ENCODE peak calls at places on chromosome 1, in nine cellular contexts. One of them, this sample, is unnamed.

GRCh38 chr1:29152046-29152805 is 28.5 kb upstream of the TMEM200B start:
- DNase-seq in trophoblast cell: peak
- DNase-seq in neuronal stem cell: no peak
- DNase-seq in neural progenitor cell: no peak
- DNase-seq in GM23338: no peak
- DNase-seq in H1: no peak
- DNase-seq in Karpas-422: no peak
- DNase-seq in IMR-90: no peak
- DNase-seq in GM23248: no peak
- DNase-seq in this sample: no peak

GRCh38 chr1:223114871-223115270 is 28.2 kb downstream of the TLR5 start:
- DNase-seq in trophoblast cell: no peak
- DNase-seq in neuronal stem cell: no peak
- DNase-seq in neural progenitor cell: no peak
- DNase-seq in GM23338: no peak
- DNase-seq in H1: no peak
- DNase-seq in Karpas-422: no peak
- DNase-seq in IMR-90: no peak
- DNase-seq in GM23248: peak
- DNase-seq in this sample: no peak

GRCh38 chr1:158819461-158820443 is 11.4 kb upstream of the MNDA start:
- DNase-seq in trophoblast cell: peak
- DNase-seq in neuronal stem cell: no peak
- DNase-seq in neural progenitor cell: no peak
- DNase-seq in GM23338: no peak
- DNase-seq in H1: no peak
- DNase-seq in Karpas-422: no peak
- DNase-seq in IMR-90: no peak
- DNase-seq in GM23248: no peak
- DNase-seq in this sample: no peak

GRCh38 chr1:64956733-64957441 is 9.5 kb downstream of the JAK1 start:
- DNase-seq in trophoblast cell: no peak
- DNase-seq in neuronal stem cell: no peak
- DNase-seq in neural progenitor cell: no peak
- DNase-seq in GM23338: no peak
- DNase-seq in H1: no peak
- DNase-seq in Karpas-422: no peak
- DNase-seq in IMR-90: no peak
- DNase-seq in GM23248: no peak
- DNase-seq in this sample: no peak

GRCh38 chr1:56491441-56491840 is 87.9 kb downstream of the PLPP3 start:
- DNase-seq in trophoblast cell: peak
- DNase-seq in neuronal stem cell: no peak
- DNase-seq in neural progenitor cell: no peak
- DNase-seq in GM23338: no peak
- DNase-seq in H1: no peak
- DNase-seq in Karpas-422: no peak
- DNase-seq in IMR-90: peak
- DNase-seq in GM23248: peak
- DNase-seq in this sample: no peak

GRCh38 chr1:180230791-180231505 is 884 bp downstream of the LHX4 start:
- DNase-seq in trophoblast cell: peak
- DNase-seq in neuronal stem cell: no peak
- DNase-seq in neural progenitor cell: peak
- DNase-seq in GM23338: peak
- DNase-seq in H1: peak
- DNase-seq in Karpas-422: no peak
- DNase-seq in IMR-90: peak
- DNase-seq in GM23248: peak
- DNase-seq in this sample: peak

GRCh38 chr1:40939320-40940059 is 40.0 kb upstream of the CTPS1 start:
- DNase-seq in trophoblast cell: peak
- DNase-seq in neuronal stem cell: no peak
- DNase-seq in neural progenitor cell: no peak
- DNase-seq in GM23338: no peak
- DNase-seq in H1: no peak
- DNase-seq in Karpas-422: no peak
- DNase-seq in IMR-90: peak
- DNase-seq in GM23248: peak
- DNase-seq in this sample: no peak

GRCh38 chr1:98903261-98903660 is 101.4 kb downstream of the PLPPR5 start:
- DNase-seq in trophoblast cell: no peak
- DNase-seq in neuronal stem cell: no peak
- DNase-seq in neural progenitor cell: no peak
- DNase-seq in GM23338: no peak
- DNase-seq in H1: no peak
- DNase-seq in Karpas-422: no peak
- DNase-seq in IMR-90: peak
- DNase-seq in GM23248: peak
- DNase-seq in this sample: no peak

GRCh38 chr1:197838836-197839235 is 63.6 kb upstream of the DENND1B start:
- DNase-seq in trophoblast cell: peak
- DNase-seq in neuronal stem cell: no peak
- DNase-seq in neural progenitor cell: no peak
- DNase-seq in GM23338: no peak
- DNase-seq in H1: no peak
- DNase-seq in Karpas-422: no peak
- DNase-seq in IMR-90: peak
- DNase-seq in GM23248: peak
- DNase-seq in this sample: peak

GRCh38 chr1:15449567-15449966 is 7.0 kb upstream of the CELA2A start:
- DNase-seq in trophoblast cell: no peak
- DNase-seq in neuronal stem cell: no peak
- DNase-seq in neural progenitor cell: no peak
- DNase-seq in GM23338: no peak
- DNase-seq in H1: no peak
- DNase-seq in Karpas-422: no peak
- DNase-seq in IMR-90: no peak
- DNase-seq in GM23248: no peak
- DNase-seq in this sample: no peak

GRCh38 chr1:115310821-115311220 is 27.2 kb downstream of the NGF start:
- DNase-seq in trophoblast cell: no peak
- DNase-seq in neuronal stem cell: no peak
- DNase-seq in neural progenitor cell: no peak
- DNase-seq in GM23338: no peak
- DNase-seq in H1: no peak
- DNase-seq in Karpas-422: peak
- DNase-seq in IMR-90: no peak
- DNase-seq in GM23248: no peak
- DNase-seq in this sample: no peak

GRCh38 chr1:115308969-115309368 is 29.1 kb downstream of the NGF start:
- DNase-seq in trophoblast cell: peak
- DNase-seq in neuronal stem cell: no peak
- DNase-seq in neural progenitor cell: no peak
- DNase-seq in GM23338: no peak
- DNase-seq in H1: no peak
- DNase-seq in Karpas-422: no peak
- DNase-seq in IMR-90: no peak
- DNase-seq in GM23248: no peak
- DNase-seq in this sample: no peak

GRCh38 chr1:115303364-115303763 is 34.7 kb downstream of the NGF start:
- DNase-seq in trophoblast cell: no peak
- DNase-seq in neuronal stem cell: no peak
- DNase-seq in neural progenitor cell: no peak
- DNase-seq in GM23338: no peak
- DNase-seq in H1: no peak
- DNase-seq in Karpas-422: no peak
- DNase-seq in IMR-90: no peak
- DNase-seq in GM23248: no peak
- DNase-seq in this sample: no peak

GRCh38 chr1:115306146-115306545 is 31.9 kb downstream of the NGF start:
- DNase-seq in trophoblast cell: no peak
- DNase-seq in neuronal stem cell: no peak
- DNase-seq in neural progenitor cell: no peak
- DNase-seq in GM23338: no peak
- DNase-seq in H1: no peak
- DNase-seq in Karpas-422: no peak
- DNase-seq in IMR-90: peak
- DNase-seq in GM23248: no peak
- DNase-seq in this sample: no peak

DNA sequence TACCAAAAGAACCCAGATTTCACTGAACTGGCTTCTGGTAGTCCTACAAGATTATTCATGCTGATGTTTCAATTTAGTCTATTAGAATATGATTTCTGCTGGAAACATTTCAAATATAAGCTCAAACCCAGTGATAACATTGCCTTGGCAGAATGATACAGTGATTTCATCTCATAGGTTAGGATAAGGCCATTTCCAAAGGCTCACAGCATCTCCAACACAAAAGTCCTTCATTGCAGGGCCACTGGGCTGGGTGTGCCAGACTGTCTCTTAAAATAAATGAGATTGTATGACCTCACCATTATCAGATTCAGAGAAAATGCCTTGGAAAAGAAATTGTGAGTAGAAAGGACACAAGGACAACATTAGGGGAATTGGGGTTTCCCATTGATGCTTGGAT is 30.4 kb downstream of the NGF start:
- DNase-seq in trophoblast cell: no peak
- DNase-seq in neuronal stem cell: no peak
- DNase-seq in neural progenitor cell: no peak
- DNase-seq in GM23338: no peak
- DNase-seq in H1: no peak
- DNase-seq in Karpas-422: no peak
- DNase-seq in IMR-90: no peak
- DNase-seq in GM23248: no peak
- DNase-seq in this sample: no peak
- H3K27ac ChIP-seq in trophoblast cell: no peak
- H3K27ac ChIP-seq in neuronal stem cell: no peak
- H3K27ac ChIP-seq in neural progenitor cell: no peak
- H3K27ac ChIP-seq in GM23338: no peak
- H3K27ac ChIP-seq in H1: no peak
- H3K27ac ChIP-seq in Karpas-422: no peak
- H3K27ac ChIP-seq in IMR-90: no peak
- H3K27ac ChIP-seq in GM23248: no peak
- H3K27ac ChIP-seq in this sample: no peak

GRCh38 chr1:34928066-34928864 is 1.2 kb downstream of the DLGAP3 start:
- DNase-seq in trophoblast cell: no peak
- DNase-seq in neuronal stem cell: no peak
- DNase-seq in neural progenitor cell: no peak
- DNase-seq in GM23338: peak
- DNase-seq in H1: no peak
- DNase-seq in Karpas-422: no peak
- DNase-seq in IMR-90: no peak
- DNase-seq in GM23248: no peak
- DNase-seq in this sample: no peak
- H2AFZ ChIP-seq in trophoblast cell: no peak
- H2AFZ ChIP-seq in neuronal stem cell: no peak
- H2AFZ ChIP-seq in neural progenitor cell: no peak
- H2AFZ ChIP-seq in GM23338: no peak
- H2AFZ ChIP-seq in H1: no peak
- H2AFZ ChIP-seq in Karpas-422: no peak
- H2AFZ ChIP-seq in IMR-90: peak
- H2AFZ ChIP-seq in GM23248: no peak
- H2AFZ ChIP-seq in this sample: no peak

GRCh38 chr1:183869671-183870070 is 64.8 kb downstream of the RGL1 start:
- DNase-seq in trophoblast cell: no peak
- DNase-seq in neuronal stem cell: no peak
- DNase-seq in neural progenitor cell: no peak
- DNase-seq in GM23338: no peak
- DNase-seq in H1: no peak
- DNase-seq in Karpas-422: no peak
- DNase-seq in IMR-90: peak
- DNase-seq in GM23248: no peak
- DNase-seq in this sample: no peak

GRCh38 chr1:183871568-183871967 is 66.6 kb downstream of the RGL1 start:
- DNase-seq in trophoblast cell: no peak
- DNase-seq in neuronal stem cell: no peak
- DNase-seq in neural progenitor cell: no peak
- DNase-seq in GM23338: no peak
- DNase-seq in H1: no peak
- DNase-seq in Karpas-422: no peak
- DNase-seq in IMR-90: no peak
- DNase-seq in GM23248: no peak
- DNase-seq in this sample: no peak

GRCh38 chr1:183871142-183871541 is 66.2 kb downstream of the RGL1 start:
- DNase-seq in trophoblast cell: no peak
- DNase-seq in neuronal stem cell: no peak
- DNase-seq in neural progenitor cell: peak
- DNase-seq in GM23338: no peak
- DNase-seq in H1: no peak
- DNase-seq in Karpas-422: no peak
- DNase-seq in IMR-90: peak
- DNase-seq in GM23248: peak
- DNase-seq in this sample: no peak

GRCh38 chr1:183869230-183869629 is 64.3 kb downstream of the RGL1 start:
- DNase-seq in trophoblast cell: no peak
- DNase-seq in neuronal stem cell: no peak
- DNase-seq in neural progenitor cell: peak
- DNase-seq in GM23338: no peak
- DNase-seq in H1: no peak
- DNase-seq in Karpas-422: no peak
- DNase-seq in IMR-90: no peak
- DNase-seq in GM23248: no peak
- DNase-seq in this sample: no peak

DNA sequence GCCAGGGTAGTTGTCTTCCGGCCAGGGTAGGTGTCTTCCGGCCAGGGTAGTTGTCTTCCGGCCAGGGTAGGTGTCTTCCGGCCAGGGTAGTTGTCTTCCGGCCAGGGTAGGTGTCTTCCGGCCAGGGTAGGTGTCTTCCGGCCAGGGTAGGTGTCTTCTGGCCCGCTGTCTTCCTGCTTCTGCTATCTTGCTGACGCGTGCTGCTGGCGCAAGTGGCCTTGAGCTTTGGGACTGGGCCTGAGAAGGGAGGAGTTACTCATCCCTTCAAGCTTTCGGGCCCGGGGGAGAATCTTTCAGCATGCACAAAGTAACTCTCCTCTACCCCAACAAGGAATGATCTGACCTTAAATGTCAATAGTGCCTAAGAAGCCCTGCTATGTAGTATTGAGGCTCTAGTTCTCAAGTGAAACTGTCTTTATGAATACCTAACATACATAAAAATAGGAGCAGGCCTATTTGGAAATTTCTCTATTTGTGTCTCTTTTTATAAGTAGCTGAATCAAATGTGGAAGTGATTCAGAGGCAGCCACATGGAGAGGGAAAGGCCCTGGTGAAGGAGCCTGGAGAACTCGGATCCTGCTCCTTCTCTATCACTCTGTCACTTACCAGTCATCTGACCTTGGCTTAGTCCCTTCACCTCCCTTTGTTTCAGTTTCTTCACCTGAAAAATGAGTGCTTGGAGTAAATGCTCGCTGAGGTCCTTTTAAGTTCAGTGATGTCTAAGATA is 65.6 kb downstream of the RGL1 start:
- DNase-seq in trophoblast cell: no peak
- DNase-seq in neuronal stem cell: no peak
- DNase-seq in neural progenitor cell: no peak
- DNase-seq in GM23338: no peak
- DNase-seq in H1: no peak
- DNase-seq in Karpas-422: no peak
- DNase-seq in IMR-90: peak
- DNase-seq in GM23248: peak
- DNase-seq in this sample: no peak
- H3K27ac ChIP-seq in trophoblast cell: no peak
- H3K27ac ChIP-seq in neuronal stem cell: no peak
- H3K27ac ChIP-seq in neural progenitor cell: no peak
- H3K27ac ChIP-seq in GM23338: peak
- H3K27ac ChIP-seq in H1: no peak
- H3K27ac ChIP-seq in Karpas-422: no peak
- H3K27ac ChIP-seq in IMR-90: no peak
- H3K27ac ChIP-seq in GM23248: peak
- H3K27ac ChIP-seq in this sample: peak

GRCh38 chr1:79705218-79705617 is 698.7 kb upstream of the ADGRL4 start:
- DNase-seq in trophoblast cell: no peak
- DNase-seq in neuronal stem cell: no peak
- DNase-seq in neural progenitor cell: no peak
- DNase-seq in GM23338: no peak
- DNase-seq in H1: no peak
- DNase-seq in Karpas-422: no peak
- DNase-seq in IMR-90: no peak
- DNase-seq in GM23248: no peak
- DNase-seq in this sample: no peak
- H2AFZ ChIP-seq in trophoblast cell: no peak
- H2AFZ ChIP-seq in neuronal stem cell: peak
- H2AFZ ChIP-seq in neural progenitor cell: no peak
- H2AFZ ChIP-seq in GM23338: no peak
- H2AFZ ChIP-seq in H1: peak
- H2AFZ ChIP-seq in Karpas-422: no peak
- H2AFZ ChIP-seq in IMR-90: no peak
- H2AFZ ChIP-seq in GM23248: no peak
- H2AFZ ChIP-seq in this sample: peak

This sample was measured in PC-9.